ENCODE peak calls at places on chromosomes 16 and 17, in five cellular contexts. V, X, A, C and O are unnamed samples.

GRCh38 chr17:43701318-43701743 is 39.6 kb upstream of the MEOX1 start:
- DNase-seq in C (no peak), X (peak), V (peak), A (peak), O (peak)

GRCh38 chr16:2934450-2934849 is 22.7 kb downstream of the FLYWCH1 start:
- DNase-seq in V (no peak), C (no peak), X (no peak), A (no peak), O (no peak)

GRCh38 chr17:70552230-70552981 is 383.1 kb downstream of the KCNJ2 start:
- DNase-seq in X (peak), V (peak), A (peak), C (peak), O (peak)

GRCh38 chr16:56513972-56514371 is 5.9 kb downstream of the BBS2 start:
- DNase-seq in V (peak), C (peak), X (no peak), A (peak), O (peak)

GRCh38 chr16:49513040-49513439 is 139.4 kb downstream of the C16orf78 start:
- DNase-seq in X (peak), A (no peak), C (no peak), V (no peak), O (no peak)

GRCh38 chr16:1088295-1089170 is 7.5 kb downstream of the C1QTNF8 start:
- DNase-seq in V (no peak), C (no peak), X (no peak), A (peak), O (no peak)

GRCh38 chr17:1650731-1651558 is 1.3 kb upstream of the RILP start:
- DNase-seq in X (no peak), C (no peak), V (no peak), A (no peak), O (no peak)

GRCh38 chr16:89123831-89124100 is 30.1 kb downstream of the ACSF3 start:
- DNase-seq in V (no peak), X (no peak), A (no peak), C (no peak), O (no peak)

GRCh38 chr17:17387017-17387416 is 83.8 kb downstream of the NT5M start:
- DNase-seq in A (no peak), C (peak), V (no peak), X (peak), O (no peak)

GRCh38 chr17:76585649-76586593 is at the start of gene ST6GALNAC2:
- DNase-seq in V (peak), X (peak), A (peak), C (peak), O (no peak)

GRCh38 chr16:81522141-81522701 is 77.6 kb downstream of the CMIP start:
- DNase-seq in C (peak), V (no peak), X (no peak), A (peak), O (no peak)

GRCh38 chr16:66911112-66911511 is 7.6 kb downstream of the CDH16 start:
- DNase-seq in C (peak), V (no peak), X (no peak), A (no peak), O (no peak)

GRCh38 chr16:82344157-82344556 is 174.1 kb upstream of the MPHOSPH6 start:
- DNase-seq in X (no peak), A (no peak), C (no peak), V (peak), O (no peak)

GRCh38 chr17:17570207-17570797 is 21.2 kb downstream of the PEMT start:
- DNase-seq in V (no peak), A (peak), C (no peak), X (peak), O (peak)

GRCh38 chr17:41654134-41654907 is 29.9 kb upstream of the KRT17 start:
- DNase-seq in X (peak), C (peak), A (peak), V (no peak), O (no peak)

GRCh38 chr17:50186661-50187402 is 14.6 kb downstream of the COL1A1 start:
- DNase-seq in V (peak), C (no peak), A (no peak), X (no peak), O (no peak)

GRCh38 chr16:963913-964695 is 6.7 kb downstream of the LMF1 start:
- DNase-seq in A (no peak), X (no peak), C (no peak), V (peak), O (no peak)

GRCh38 chr17:73122953-73123605 is 30.6 kb upstream of the SLC39A11 start:
- DNase-seq in A (no peak), C (no peak), X (no peak), V (no peak), O (no peak)

GRCh38 chr16:77974883-77975282 is 47.5 kb upstream of the CLEC3A start:
- DNase-seq in V (peak), C (peak), A (peak), X (no peak), O (no peak)

GRCh38 chr16:4052801-4053662 is 63.2 kb downstream of the ADCY9 start:
- DNase-seq in V (peak), A (peak), X (peak), C (no peak), O (no peak)

GRCh38 chr16:48608452-48608851 is 1.5 kb downstream of the N4BP1 start:
- DNase-seq in V (no peak), C (peak), A (peak), X (no peak), O (no peak)

GRCh38 chr16:88978608-88979346 is 1.8 kb upstream of the CBFA2T3 start:
- DNase-seq in V (no peak), C (no peak), A (no peak), X (no peak), O (no peak)

GRCh38 chr16:30985401-30986128 is 558 bp downstream of the HSD3B7 start:
- DNase-seq in A (peak), C (peak), V (no peak), X (no peak), O (peak)